ENCODE peak calls at places on chromosomes 7 and 10, in eight cellular contexts. S is heart left ventricle, O is esophagus squamous epithelium, H is ovary, C is IMR-90, A is stomach, W is breast epithelium, T is endothelial cell of umbilical vein. M is an unnamed sample.

GRCh38 chr10:37734971-37735370 is 122.4 kb downstream of the ZNF248 start:
- DNase-seq in S (no peak), O (no peak), H (no peak), C (peak; percentile 12), A (no peak), W (no peak), T (no peak), M (no peak)

GRCh38 chr10:87068281-87068680 is 26.4 kb downstream of the GLUD1 start:
- DNase-seq in S (no peak), O (no peak), H (no peak), C (no peak), A (no peak), W (no peak), T (no peak), M (no peak)

GRCh38 chr10:60517805-60518204 is 128.1 kb upstream of the ANK3 start:
- DNase-seq in S (no peak), O (no peak), H (no peak), C (no peak), A (no peak), W (no peak), T (no peak), M (no peak)

GRCh38 chr10:32332299-32332750 is 14.6 kb downstream of the EPC1 start:
- DNase-seq in S (no peak), O (no peak), H (no peak), C (peak; percentile 25), A (no peak), W (no peak), T (no peak), M (no peak)

GRCh38 chr7:41029072-41029492 is 673.8 kb downstream of the INHBA start:
- DNase-seq in S (no peak), O (no peak), H (no peak), C (peak; percentile 100), A (no peak), W (no peak), T (no peak), M (no peak)

GRCh38 chr7:91127974-91128373 is 136.3 kb upstream of the FZD1 start:
- DNase-seq in S (no peak), O (no peak), H (no peak), C (peak; percentile 86), A (no peak), W (no peak), T (no peak), M (no peak)

GRCh38 chr7:117186631-117187030 is 136.2 kb downstream of the WNT2 start:
- DNase-seq in S (no peak), O (no peak), H (no peak), C (no peak), A (no peak), W (no peak), T (no peak), M (no peak)

GRCh38 chr7:5479133-5479745 is 55.6 kb upstream of the TNRC18 start:
- DNase-seq in S (no peak), O (no peak), H (no peak), C (peak; percentile 31), A (no peak), W (no peak), T (no peak), M (no peak)

GRCh38 chr10:48885376-48885775 is 54.3 kb downstream of the LRRC18 start:
- DNase-seq in S (no peak), O (no peak), H (no peak), C (no peak), A (no peak), W (no peak), T (peak; percentile 43), M (no peak)

GRCh38 chr7:69811682-69812344 is 213.5 kb downstream of the AUTS2 start:
- DNase-seq in S (no peak), O (no peak), H (no peak), C (no peak), A (no peak), W (no peak), T (no peak), M (no peak)

GRCh38 chr10:95236068-95236903 is 42.2 kb downstream of the ACSM6 start:
- DNase-seq in S (no peak), O (no peak), H (no peak), C (peak; percentile 81), A (no peak), W (no peak), T (peak; percentile 42), M (no peak)

GRCh38 chr10:75159519-75159918 is 48.1 kb downstream of the SAMD8 start:
- DNase-seq in S (no peak), O (no peak), H (no peak), C (peak; percentile 22), A (no peak), W (no peak), T (no peak), M (no peak)

GRCh38 chr10:90862908-90863514 is 5.2 kb upstream of the HTR7 start:
- DNase-seq in S (no peak), O (no peak), H (no peak), C (peak; percentile 47), A (no peak), W (no peak), T (peak; percentile 49), M (no peak)

GRCh38 chr10:75250934-75251333 is 15.2 kb upstream of the COMTD1 start:
- DNase-seq in S (no peak), O (no peak), H (no peak), C (no peak), A (no peak), W (no peak), T (no peak), M (peak; percentile 53)

GRCh38 chr7:2923886-2924574 is 79.9 kb upstream of the GNA12 start:
- DNase-seq in S (no peak), O (no peak), H (peak; percentile 15), C (no peak), A (no peak), W (no peak), T (no peak), M (peak; percentile 56)

GRCh38 chr10:10629512-10629911 is 388.2 kb upstream of the CELF2 start:
- DNase-seq in S (no peak), O (no peak), H (no peak), C (peak; percentile 34), A (no peak), W (no peak), T (no peak), M (no peak)

GRCh38 chr10:28291881-28292297 is 11.0 kb downstream of the MPP7 start:
- DNase-seq in S (no peak), O (no peak), H (no peak), C (peak; percentile 93), A (no peak), W (no peak), T (no peak), M (no peak)

GRCh38 chr7:107715531-107715930 is 28.4 kb upstream of the CBLL1 start:
- DNase-seq in S (no peak), O (no peak), H (no peak), C (peak; percentile 57), A (no peak), W (no peak), T (peak; percentile 12), M (no peak)

GRCh38 chr7:27148031-27148775 is 629 bp upstream of the HOXA6 start:
- DNase-seq in S (no peak), O (no peak), H (no peak), C (no peak), A (no peak), W (peak; percentile 41), T (peak; percentile 76), M (peak; percentile 66)

GRCh38 chr7:45973725-45974532 is 52.9 kb upstream of the IGFBP3 start:
- DNase-seq in S (no peak), O (no peak), H (no peak), C (peak; percentile 43), A (no peak), W (no peak), T (no peak), M (no peak)

GRCh38 chr10:127044191-127044590 is 139.0 kb downstream of the DOCK1 start:
- DNase-seq in S (no peak), O (no peak), H (no peak), C (no peak), A (peak; percentile 59), W (no peak), T (no peak), M (no peak)

GRCh38 chr10:58989486-58990039 is 186.9 kb upstream of the PHYHIPL start:
- DNase-seq in S (no peak), O (no peak), H (no peak), C (no peak), A (no peak), W (no peak), T (no peak), M (no peak)

GRCh38 chr10:32958992-32959703 is 1.1 kb upstream of the ITGB1 start:
- DNase-seq in S (no peak), O (no peak), H (no peak), C (no peak), A (no peak), W (no peak), T (no peak), M (no peak)

GRCh38 chr7:81457858-81458522 is 311.9 kb downstream of the HGF start:
- DNase-seq in S (no peak), O (no peak), H (no peak), C (peak; percentile 56), A (no peak), W (no peak), T (peak; percentile 10), M (no peak)
- TF ChIP-seq CTCF in S (peak; percentile 48), O (peak; percentile 17), H (no peak), C (peak; percentile 66), A (no peak), W (no peak), T (peak; percentile 12), M (no peak)

GRCh38 chr10:103259989-103260388 is 14.3 kb downstream of the RPEL1 start:
- DNase-seq in S (no peak), O (no peak), H (no peak), C (no peak), A (no peak), W (no peak), T (no peak), M (no peak)

GRCh38 chr10:103254538-103255325 is 9.0 kb downstream of the RPEL1 start:
- DNase-seq in S (no peak), O (no peak), H (no peak), C (peak; percentile 40), A (no peak), W (no peak), T (no peak), M (no peak)

GRCh38 chr10:103256613-103257012 is 10.9 kb downstream of the RPEL1 start:
- DNase-seq in S (no peak), O (no peak), H (no peak), C (no peak), A (no peak), W (no peak), T (no peak), M (no peak)

GRCh38 chr10:103254113-103254512 is 8.4 kb downstream of the RPEL1 start:
- DNase-seq in S (no peak), O (no peak), H (no peak), C (no peak), A (no peak), W (no peak), T (no peak), M (no peak)

GRCh38 chr10:103257812-103258211 is 12.1 kb downstream of the RPEL1 start:
- DNase-seq in S (no peak), O (no peak), H (no peak), C (no peak), A (no peak), W (no peak), T (no peak), M (no peak)
- H3K36me3 ChIP-seq in S (no peaks in the 10 kb centered on the region), O (no peaks in the 10 kb centered on the region), H (no peaks in the 10 kb centered on the region), C (no peaks in the 10 kb centered on the region), A (no peaks in the 10 kb centered on the region), W (no peaks in the 10 kb centered on the region), T (no peaks in the 10 kb centered on the region), M (no peaks in the 10 kb centered on the region)

GRCh38 chr10:4538016-4538415 is 288.0 kb upstream of the AKR1E2 start:
- DNase-seq in S (no peak), O (no peak), H (no peak), C (no peak), A (no peak), W (no peak), T (no peak), M (no peak)
- TF ChIP-seq POLR2A in S (no peak), O (no peak), H (no peak), C (no peak), A (no peak), W (no peak), T (no peak), M (no peak)

GRCh38 chr10:110279062-110279986 is 25.4 kb downstream of the SMNDC1 start:
- DNase-seq in S (peak; percentile 57), O (no peak), H (peak; percentile 57), C (peak; percentile 71), A (peak; percentile 60), W (no peak), T (peak; percentile 76), M (no peak)
- TF ChIP-seq CTCF in S (peak; percentile 88), O (peak; percentile 82), H (peak; percentile 80), C (peak; percentile 84), A (peak; percentile 81), W (peak; percentile 82), T (peak; percentile 66), M (peak; percentile 55)